ENCODE peak calls at places on chromosomes 12 and 14, in seven cellular contexts. P is neuronal stem cell, U is mesendoderm, B is H1, F is IMR-90, N is H9, V is trophoblast cell. X is an unnamed sample. For H3K27me3, the result is how much of the 10 kb centered on the place peaks cover.

GRCh38 chr14:91985521-91986255 is 38.2 kb upstream of the FBLN5 start:
- DNase-seq in P (no peak), U (no peak), B (no peak), F (peak), N (no peak), V (no peak), X (peak)

GRCh38 chr12:124655317-124656213 is 88.2 kb upstream of the NCOR2 start:
- DNase-seq in P (peak), U (peak), B (peak), F (peak), N (peak), V (peak), X (peak)

GRCh38 chr12:58030566-58031279 is 89.4 kb downstream of the ATP23 start:
- DNase-seq in P (no peak), U (no peak), B (no peak), F (peak), N (no peak), V (no peak), X (peak)

GRCh38 chr12:69415471-69416275 is 54.5 kb upstream of the FRS2 start:
- DNase-seq in P (peak), U (peak), B (peak), F (peak), N (peak), V (peak), X (peak)

GRCh38 chr14:76926521-76927251 is 100.5 kb downstream of the LRRC74A start:
- DNase-seq in P (no peak), U (no peak), B (no peak), F (peak), N (no peak), V (no peak), X (peak)

GRCh38 chr14:105138551-105139111 is 29.9 kb downstream of the JAG2 start:
- DNase-seq in P (no peak), U (no peak), B (no peak), F (no peak), N (no peak), V (no peak), X (no peak)

GRCh38 chr14:103123634-103124500 is 606 bp downstream of the TNFAIP2 start:
- DNase-seq in P (no peak), U (no peak), B (peak), F (no peak), N (peak), V (peak), X (peak)

GRCh38 chr14:93007225-93007997 is 84.5 kb downstream of the CHGA start:
- DNase-seq in P (no peak), U (no peak), B (no peak), F (peak), N (no peak), V (peak), X (peak)

GRCh38 chr12:50174971-50175715 is 8.0 kb upstream of the CERS5 start:
- DNase-seq in P (peak), U (peak), B (no peak), F (peak), N (no peak), V (peak), X (peak)

GRCh38 chr14:80954771-80955299 is 586 bp upstream of the TSHR start:
- DNase-seq in P (peak), U (peak), B (peak), F (peak), N (peak), V (peak), X (peak)

GRCh38 chr14:54803926-54804719 is 98.5 kb downstream of the GCH1 start:
- DNase-seq in P (no peak), U (peak), B (no peak), F (no peak), N (peak), V (no peak), X (no peak)

GRCh38 chr14:105250986-105251385 is 2.7 kb downstream of the BTBD6 start:
- DNase-seq in P (no peak), U (no peak), B (no peak), F (no peak), N (no peak), V (no peak), X (no peak)

GRCh38 chr14:100160534-100160916 is 1.1 kb upstream of the DEGS2 start:
- DNase-seq in P (no peak), U (no peak), B (no peak), F (no peak), N (no peak), V (peak), X (no peak)

GRCh38 chr12:22333186-22333745 is 1.2 kb downstream of the ST8SIA1 start:
- DNase-seq in P (no peak), U (no peak), B (no peak), F (peak), N (no peak), V (no peak), X (peak)

GRCh38 chr14:103879570-103880333 is 32.4 kb upstream of the PPP1R13B start:
- DNase-seq in P (no peak), U (peak), B (peak), F (no peak), N (peak), V (no peak), X (no peak)

GRCh38 chr14:81323621-81324400 is 76.3 kb downstream of the STON2 start:
- DNase-seq in P (no peak), U (peak), B (peak), F (no peak), N (peak), V (peak), X (no peak)

GRCh38 chr12:3354586-3354985 is 136.4 kb upstream of the PRMT8 start:
- DNase-seq in P (no peak), U (no peak), B (no peak), F (no peak), N (no peak), V (no peak), X (no peak)

GRCh38 chr14:37753459-37753858 is 158.0 kb downstream of the TTC6 start:
- DNase-seq in P (no peak), U (no peak), B (no peak), F (no peak), N (no peak), V (no peak), X (no peak)

GRCh38 chr14:72549026-72549425 is 344.9 kb downstream of the DPF3 start:
- DNase-seq in P (no peak), U (no peak), B (no peak), F (peak), N (no peak), V (no peak), X (no peak)

GRCh38 chr12:47214001-47214619 is 134.4 kb upstream of the AMIGO2 start:
- DNase-seq in P (no peak), U (no peak), B (no peak), F (no peak), N (no peak), V (no peak), X (no peak)

GRCh38 chr12:53757095-53757770 is 5.5 kb upstream of the CISTR start:
- DNase-seq in P (peak), U (peak), B (peak), F (peak), N (peak), V (peak), X (peak)

GRCh38 chr12:13004368-13004767 is 4.3 kb upstream of the HEBP1 start:
- DNase-seq in P (no peak), U (no peak), B (no peak), F (peak), N (no peak), V (no peak), X (peak)

GRCh38 chr14:51867753-51868152 is 7.3 kb downstream of the GNG2 start:
- DNase-seq in P (no peak), U (no peak), B (no peak), F (peak), N (no peak), V (no peak), X (peak)

GRCh38 chr12:84910549-84911241 is 1.9 kb downstream of the SLC6A15 start:
- DNase-seq in P (no peak), U (peak), B (no peak), F (no peak), N (peak), V (no peak), X (peak)

GRCh38 chr14:101553393-101553792 is 7.9 kb upstream of the DIO3 start:
- DNase-seq in P (no peak), U (no peak), B (no peak), F (no peak), N (no peak), V (no peak), X (no peak)
- H3K27me3 ChIP-seq in P (under half), U (under half), B (under half), F (under half), N (under half), V (under half), X (under half)

GRCh38 chr14:94938016-94938415 is 168.1 kb upstream of the GSC start:
- DNase-seq in P (no peak), U (no peak), B (no peak), F (no peak), N (no peak), V (no peak), X (no peak)
- H2AK5ac ChIP-seq in P (no peak), U (no peak), B (peak), F (no peak), N (no peak), V (no peak), X (no peak)

GRCh38 chr14:60645191-60645590 is 4.1 kb downstream of the SIX1 start:
- DNase-seq in P (no peak), U (no peak), B (no peak), F (no peak), N (no peak), V (no peak), X (no peak)

GRCh38 chr14:60647837-60648168 is 1.5 kb downstream of the SIX1 start:
- DNase-seq in P (no peak), U (no peak), B (no peak), F (no peak), N (no peak), V (no peak), X (no peak)

GRCh38 chr14:60648169-60648933 is 926 bp downstream of the SIX1 start:
- DNase-seq in P (peak), U (peak), B (no peak), F (peak), N (peak), V (no peak), X (no peak)

GRCh38 chr14:60647081-60647836 is 2.0 kb downstream of the SIX1 start:
- DNase-seq in P (peak), U (peak), B (peak), F (peak), N (peak), V (no peak), X (peak)

DNA sequence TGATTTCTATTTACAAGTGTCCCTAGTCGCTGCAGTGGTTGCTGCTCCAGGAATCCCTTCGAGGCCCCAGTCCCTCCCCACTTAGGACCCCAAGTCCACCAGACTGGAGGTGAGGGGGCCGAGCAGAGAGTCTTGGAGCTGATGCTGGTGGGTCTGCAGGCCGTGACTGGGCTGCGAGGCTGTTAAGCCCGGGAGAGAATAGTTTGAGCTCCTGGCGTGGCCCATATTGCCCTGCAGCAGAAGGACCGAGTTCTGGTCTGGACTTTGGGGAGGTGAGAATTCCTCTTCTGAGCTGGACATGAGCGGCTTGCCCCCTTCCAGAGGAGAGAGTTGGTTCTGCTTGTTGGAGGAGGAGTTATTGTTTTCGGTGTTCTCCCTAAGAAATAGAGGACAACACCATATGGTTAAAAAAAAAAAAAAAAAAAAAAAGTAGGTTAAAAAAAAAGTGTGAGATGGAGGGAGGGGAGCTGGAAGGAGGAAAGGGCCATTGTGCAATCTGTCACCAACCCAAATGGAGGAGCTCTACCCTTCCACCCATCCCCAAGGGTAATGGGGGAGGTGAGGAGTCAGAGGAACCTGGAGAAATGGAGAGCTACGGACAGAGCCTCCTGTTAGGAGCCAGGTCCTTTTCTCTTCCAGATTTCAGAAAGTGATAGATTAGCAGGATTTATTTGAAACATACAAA is 2.9 kb downstream of the SIX1 start:
- DNase-seq in P (peak), U (peak), B (peak), F (no peak), N (peak), V (no peak), X (no peak)
- H3K27me3 ChIP-seq in P (half or more), U (half or more), B (half or more), F (under half), N (half or more), V (half or more), X (half or more)

DNA sequence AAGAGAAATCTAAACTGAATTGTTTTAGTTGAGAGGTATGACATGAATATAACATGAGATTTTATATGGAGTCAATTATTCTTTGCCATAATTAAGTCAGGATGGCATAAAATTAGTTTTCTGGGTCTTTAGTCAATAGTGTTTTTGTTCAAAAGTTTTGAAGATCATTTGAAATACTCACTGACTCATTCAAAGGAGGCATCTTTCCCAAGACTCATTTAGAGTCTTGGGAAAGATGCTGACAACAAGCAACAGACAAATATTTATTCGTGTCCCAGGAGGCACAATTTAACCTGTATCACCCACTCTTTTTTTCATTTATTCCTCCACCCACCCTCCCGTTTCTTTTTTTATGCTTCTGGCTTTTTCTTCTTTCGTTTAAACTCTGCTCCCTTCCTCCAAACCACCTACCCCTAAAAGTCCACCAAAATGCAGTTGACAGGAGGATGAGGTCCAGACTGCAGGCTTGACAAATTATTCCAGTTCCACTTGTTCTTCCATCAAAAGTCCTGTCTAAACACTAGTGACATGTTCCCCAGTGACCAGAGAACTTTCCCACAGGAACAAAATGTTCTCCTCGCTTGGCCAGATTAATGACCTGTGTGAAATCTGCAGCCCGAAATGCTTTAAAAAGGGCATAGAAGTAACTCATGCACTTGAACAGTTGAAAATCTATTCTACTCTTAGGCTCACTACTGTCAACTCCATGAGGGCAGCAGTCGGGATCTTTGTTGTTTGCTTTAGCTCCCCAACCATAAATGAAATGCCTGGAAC is 43.3 kb upstream of the CSRP2 start:
- DNase-seq in P (no peak), U (no peak), B (no peak), F (no peak), N (no peak), V (no peak), X (peak)
- H2AK5ac ChIP-seq in P (no peak), U (no peak), B (no peak), F (no peak), N (no peak), V (no peak), X (no peak)

DNA sequence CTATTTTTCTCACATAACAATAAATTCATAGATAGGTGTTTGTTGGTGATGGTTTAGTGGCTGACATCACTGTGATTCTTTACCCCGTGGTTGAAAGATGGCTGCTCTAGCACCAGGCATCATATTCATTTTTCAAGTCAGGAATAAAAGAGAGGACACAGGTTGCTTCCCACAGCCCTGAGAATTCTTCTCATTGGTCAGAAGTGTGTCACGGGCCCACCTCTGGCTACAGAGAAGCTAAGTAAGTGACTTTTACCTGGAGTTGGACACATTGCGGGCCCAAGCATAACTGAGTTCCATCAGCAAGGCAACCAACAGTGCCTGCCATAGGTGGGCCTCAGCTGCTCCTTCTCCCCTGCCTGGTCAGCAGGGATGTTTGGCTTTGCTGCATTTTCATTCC is 27.6 kb upstream of the FGF23 start:
- DNase-seq in P (no peak), U (no peak), B (no peak), F (no peak), N (no peak), V (peak), X (no peak)
- H3K27me3 ChIP-seq in P (under half), U (under half), B (under half), F (under half), N (under half), V (under half), X (under half)

DNA sequence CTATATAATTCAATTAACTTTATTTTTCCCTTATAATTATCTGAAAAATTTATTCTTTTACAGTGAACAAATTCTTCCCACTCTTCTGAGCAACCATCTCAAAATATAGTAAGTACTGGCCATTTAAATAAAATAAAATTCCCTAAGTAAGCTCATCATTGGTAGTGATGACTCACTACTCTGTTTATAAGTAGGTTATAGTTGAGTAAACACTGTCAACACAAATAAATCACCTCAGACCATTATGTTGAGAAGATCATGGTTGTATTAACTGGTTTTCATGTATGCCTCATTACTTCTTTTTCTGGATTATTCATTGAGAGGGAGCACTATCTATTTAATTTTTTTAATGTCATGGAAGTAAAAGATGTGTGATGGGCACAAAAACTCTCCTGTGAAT is 220.5 kb downstream of the SEC23A start:
- DNase-seq in P (no peak), U (no peak), B (no peak), F (peak), N (no peak), V (no peak), X (peak)
- H2AK5ac ChIP-seq in P (no peak), U (no peak), B (no peak), F (no peak), N (no peak), V (no peak), X (no peak)

DNA sequence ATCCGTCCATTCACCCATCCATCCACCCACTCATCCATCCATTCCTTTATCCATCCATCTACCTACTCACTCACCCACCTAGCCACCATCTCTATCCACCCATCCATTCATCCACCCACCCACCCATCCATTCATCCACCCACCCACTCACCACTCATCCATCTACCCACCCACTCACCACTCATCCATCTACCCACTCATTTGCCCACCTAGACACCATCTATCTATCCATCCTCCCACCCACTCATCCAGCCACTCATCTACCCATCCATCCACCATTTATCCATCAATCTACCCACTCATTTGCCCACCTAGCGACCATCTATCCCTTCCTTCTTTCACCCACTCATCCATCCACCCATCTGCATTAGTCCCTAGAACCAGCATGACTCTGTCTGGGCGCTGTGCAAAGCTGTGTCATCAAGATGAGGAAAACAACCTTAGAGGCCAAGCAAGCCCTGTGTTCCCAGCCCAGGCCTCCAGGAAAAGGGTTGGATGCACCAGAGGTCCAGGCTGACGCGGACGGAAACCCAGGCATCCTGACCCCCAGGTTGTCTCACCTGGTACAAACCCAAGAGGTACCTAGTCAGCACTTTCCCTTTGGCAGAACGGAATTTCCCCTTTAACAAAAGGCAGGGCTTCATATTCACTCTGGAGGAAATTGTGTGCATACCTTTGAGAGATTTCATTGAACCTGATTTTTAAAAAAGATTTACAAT is 73.7 kb downstream of the NOC4L start:
- DNase-seq in P (no peak), U (no peak), B (no peak), F (no peak), N (no peak), V (no peak), X (no peak)
- H3K27me3 ChIP-seq in P (under half), U (under half), B (under half), F (under half), N (under half), V (under half), X (half or more)

GRCh38 chr12:126898562-126898961 is 1368.4 kb upstream of the TMEM132C start:
- DNase-seq in P (no peak), U (no peak), B (no peak), F (no peak), N (no peak), V (no peak), X (no peak)

GRCh38 chr12:126895946-126896520 is 1370.9 kb upstream of the TMEM132C start:
- DNase-seq in P (no peak), U (no peak), B (no peak), F (no peak), N (no peak), V (peak), X (no peak)

GRCh38 chr12:126897102-126897501 is 1369.9 kb upstream of the TMEM132C start:
- DNase-seq in P (no peak), U (no peak), B (no peak), F (no peak), N (no peak), V (no peak), X (no peak)

GRCh38 chr12:126903180-126903876 is 1363.6 kb upstream of the TMEM132C start:
- DNase-seq in P (no peak), U (no peak), B (no peak), F (no peak), N (no peak), V (no peak), X (no peak)

GRCh38 chr12:126899926-126900792 is 1366.8 kb upstream of the TMEM132C start:
- DNase-seq in P (no peak), U (no peak), B (no peak), F (no peak), N (peak), V (no peak), X (no peak)
- H2AK5ac ChIP-seq in P (no peak), U (no peak), B (peak), F (no peak), N (no peak), V (no peak), X (no peak)